ENCODE peak calls at places on chromosomes 3 and 15, in four cellular contexts. P, S, Y and W are unnamed samples.

GRCh38 chr3:37957185-37957936 is 33.2 kb upstream of the VILL start:
- DNase-seq in P (no peak), S (no peak), Y (no peak), W (no peak)

GRCh38 chr15:81194723-81195122 is 2.0 kb upstream of the IL16 start:
- DNase-seq in P (no peak), S (no peak), Y (no peak), W (no peak)

GRCh38 chr3:179624471-179624870 is 19.9 kb downstream of the NDUFB5 start:
- DNase-seq in P (no peak), S (no peak), Y (no peak), W (no peak)

GRCh38 chr3:140972833-140973232 is 31.2 kb downstream of the SLC25A36 start:
- DNase-seq in P (peak), S (no peak), Y (no peak), W (no peak)

GRCh38 chr15:82177291-82178010 is 85.1 kb downstream of the EFL1 start:
- DNase-seq in P (no peak), S (no peak), Y (no peak), W (no peak)

GRCh38 chr3:184459355-184459754 is 79.5 kb downstream of the CHRD start:
- DNase-seq in P (no peak), S (peak), Y (no peak), W (no peak)

GRCh38 chr3:69864141-69864540 is 124.9 kb downstream of the MITF start:
- DNase-seq in P (no peak), S (no peak), Y (no peak), W (no peak)

GRCh38 chr3:138768126-138768525 is 66.6 kb downstream of the PIK3CB start:
- DNase-seq in P (no peak), S (peak), Y (no peak), W (no peak)

GRCh38 chr3:36893137-36893557 is 51.7 kb downstream of the TRANK1 start:
- DNase-seq in P (no peak), S (no peak), Y (no peak), W (no peak)

GRCh38 chr3:182364723-182365650 is 428.3 kb upstream of the ATP11B start:
- DNase-seq in P (peak), S (peak), Y (no peak), W (no peak)

GRCh38 chr3:45092132-45093031 is 53.8 kb downstream of the CDCP1 start:
- DNase-seq in P (peak), S (peak), Y (no peak), W (no peak)
- TF ChIP-seq CTCF in P (no peak), S (no peak), Y (no peak), W (no peak)

GRCh38 chr3:17473761-17474160 is 268.7 kb downstream of the TBC1D5 start:
- DNase-seq in P (peak), S (no peak), Y (no peak), W (no peak)
- TF ChIP-seq CTCF in P (peak), S (no peak), Y (peak), W (no peak)

DNA sequence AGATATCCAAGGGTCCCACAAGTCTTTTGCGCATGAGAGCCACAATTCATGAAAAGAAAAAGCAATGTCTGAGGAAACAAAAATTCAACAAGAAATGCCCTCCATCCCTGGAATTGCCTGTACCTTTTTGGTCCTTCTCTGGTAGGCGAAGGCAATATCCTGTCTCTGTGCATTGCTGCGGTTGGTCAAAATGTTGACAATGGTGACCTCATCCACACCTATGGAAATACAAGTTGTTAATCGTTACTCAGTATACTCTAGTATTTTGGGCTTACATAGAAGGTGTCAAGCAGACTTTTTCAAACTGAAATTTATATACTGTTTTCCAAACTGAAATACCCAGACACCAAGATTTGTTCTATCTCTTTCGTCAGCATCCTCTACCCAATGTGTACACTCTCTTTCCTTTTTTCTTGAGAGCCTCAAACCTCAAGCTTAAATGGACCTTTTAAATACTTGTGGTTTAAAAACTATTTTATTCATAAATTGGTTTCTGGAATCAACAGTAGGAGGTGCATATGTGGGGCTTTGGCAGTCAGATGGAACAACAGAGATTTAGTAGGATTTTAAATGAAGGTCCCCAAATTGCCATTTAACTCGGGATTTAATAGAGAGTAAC is 33.4 kb downstream of the ANXA2 start:
- DNase-seq in P (no peak), S (no peak), Y (no peak), W (no peak)
- TF ChIP-seq CTCF in P (no peak), S (no peak), Y (no peak), W (no peak)

DNA sequence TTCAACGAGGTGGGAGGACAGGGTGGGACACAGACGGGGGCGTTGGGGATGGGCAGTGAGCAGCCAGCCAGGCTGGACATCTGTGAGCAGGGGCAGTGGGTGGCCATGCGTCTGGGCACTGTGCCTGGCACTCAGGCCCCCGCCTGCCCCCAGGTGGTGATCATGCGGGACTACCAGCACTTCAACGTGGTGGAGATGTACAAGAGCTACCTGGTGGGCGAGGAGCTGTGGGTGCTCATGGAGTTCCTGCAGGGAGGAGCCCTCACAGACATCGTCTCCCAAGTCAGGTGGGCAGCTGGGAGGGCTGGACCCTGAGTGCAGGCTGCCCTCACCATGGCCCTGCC is 10.2 kb downstream of the ANKRD63 start:
- DNase-seq in P (no peak), S (no peak), Y (no peak), W (no peak)
- TF ChIP-seq CTCF in P (no peak), S (peak), Y (peak), W (no peak)

GRCh38 chr3:118813472-118813871 is 221.2 kb downstream of the IGSF11 start:
- DNase-seq in P (no peak), S (no peak), Y (no peak), W (no peak)

GRCh38 chr3:118818386-118818785 is 216.3 kb downstream of the IGSF11 start:
- DNase-seq in P (no peak), S (no peak), Y (no peak), W (no peak)

GRCh38 chr3:118823626-118824025 is 211.0 kb downstream of the IGSF11 start:
- DNase-seq in P (no peak), S (no peak), Y (no peak), W (no peak)

GRCh38 chr3:118817748-118818165 is 216.9 kb downstream of the IGSF11 start:
- DNase-seq in P (peak), S (peak), Y (no peak), W (peak)
- TF ChIP-seq CTCF in P (peak), S (peak), Y (peak), W (peak)

GRCh38 chr3:88410259-88410658 is 260.5 kb downstream of the C3orf38 start:
- DNase-seq in P (no peak), S (no peak), Y (no peak), W (no peak)
- TF ChIP-seq CTCF in P (no peak), S (no peak), Y (no peak), W (no peak)

GRCh38 chr3:24086597-24087369 is 141.7 kb downstream of the NR1D2 start:
- DNase-seq in P (no peak), S (no peak), Y (no peak), W (no peak)

GRCh38 chr3:24087469-24087868 is 142.4 kb downstream of the NR1D2 start:
- DNase-seq in P (no peak), S (no peak), Y (no peak), W (no peak)

DNA sequence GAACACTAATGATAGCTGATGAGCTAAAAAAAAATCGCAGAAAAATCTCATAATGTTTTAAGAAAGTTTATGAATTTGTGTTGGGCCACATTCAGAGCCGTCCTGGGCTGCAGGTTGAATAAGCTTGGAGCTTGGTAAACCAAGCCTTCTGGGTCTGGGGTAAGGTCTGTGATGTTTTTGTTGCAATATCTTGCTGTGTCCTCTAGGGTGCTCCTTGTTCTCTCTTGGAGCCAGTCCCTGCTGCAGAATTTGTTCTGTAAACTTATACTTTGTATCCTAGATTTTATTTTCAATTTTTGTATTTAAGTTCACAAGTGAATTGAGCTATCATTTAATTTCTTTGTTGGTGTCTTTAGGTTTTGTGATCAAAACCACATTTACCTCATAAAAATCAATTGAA is 143.7 kb downstream of the NR1D2 start:
- DNase-seq in P (peak), S (peak), Y (no peak), W (no peak)
- TF ChIP-seq CTCF in P (peak), S (peak), Y (peak), W (peak)

GRCh38 chr15:36430280-36430679 is 149.1 kb upstream of the CDIN1 start:
- DNase-seq in P (no peak), S (no peak), Y (no peak), W (no peak)

GRCh38 chr15:36430721-36431265 is 148.6 kb upstream of the CDIN1 start:
- DNase-seq in P (no peak), S (no peak), Y (no peak), W (no peak)

GRCh38 chr15:36429707-36430106 is 149.7 kb upstream of the CDIN1 start:
- DNase-seq in P (no peak), S (no peak), Y (no peak), W (no peak)

GRCh38 chr15:36426696-36427095 is 152.7 kb upstream of the CDIN1 start:
- DNase-seq in P (no peak), S (no peak), Y (no peak), W (no peak)

DNA sequence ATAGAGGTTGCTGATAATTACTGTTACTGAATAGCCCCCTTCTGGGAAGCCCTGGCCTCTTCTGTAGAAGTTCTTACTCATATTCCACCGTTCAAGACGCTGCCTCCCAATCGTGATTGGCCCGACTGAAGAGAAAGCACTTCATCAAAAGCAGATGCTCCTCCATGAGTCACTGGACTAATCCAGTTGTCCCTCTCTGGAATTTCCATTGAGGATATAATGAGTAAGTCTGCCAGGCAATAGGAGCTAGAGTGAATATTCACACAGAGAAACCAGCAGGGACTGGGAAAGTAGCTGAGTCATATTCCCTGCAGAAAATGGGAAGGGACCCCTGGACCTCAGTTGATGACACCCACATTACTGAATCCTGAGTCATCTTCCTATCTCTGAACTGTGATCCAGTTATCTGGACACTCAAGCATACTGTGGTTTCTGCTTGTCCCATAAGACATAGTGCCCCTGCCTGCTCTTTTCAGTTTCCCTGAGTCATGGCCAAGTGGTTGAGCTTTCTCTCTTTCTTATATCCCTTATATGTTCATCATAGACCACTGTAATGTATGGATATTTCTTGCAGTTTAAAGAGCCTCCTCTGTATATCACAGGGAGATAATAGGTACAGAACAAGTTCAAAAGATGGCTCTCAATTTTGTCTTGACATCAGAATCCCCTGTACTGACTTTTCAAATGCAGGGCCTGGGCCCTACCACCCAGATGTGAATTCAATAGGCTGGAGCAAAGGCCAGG is 151.2 kb upstream of the CDIN1 start:
- DNase-seq in P (peak), S (peak), Y (no peak), W (no peak)
- TF ChIP-seq CTCF in P (no peak), S (no peak), Y (no peak), W (no peak)